ENCODE peak calls at places on chromosomes 11 and 22, in four cellular contexts. Y is K562, V is GM12878, F is HepG2. B is an unnamed sample.

GRCh38 chr11:35905901-35906661 is 37.8 kb upstream of the LDLRAD3 start:
- DNase-seq in Y (no peak), V (no peak), F (no peak), B (no peak)

GRCh38 chr11:102177974-102178631 is 67.9 kb downstream of the YAP1 start:
- DNase-seq in Y (no peak), V (no peak), F (peak), B (no peak)

GRCh38 chr11:2464451-2465165 is 19.8 kb downstream of the KCNQ1 start:
- DNase-seq in Y (no peak), V (no peak), F (no peak), B (no peak)

GRCh38 chr11:15818132-15818842 is 538.1 kb downstream of the SOX6 start:
- DNase-seq in Y (no peak), V (no peak), F (no peak), B (no peak)

GRCh38 chr11:87917111-87917510 is 258.1 kb downstream of the RAB38 start:
- DNase-seq in Y (no peak), V (no peak), F (no peak), B (no peak)

GRCh38 chr11:17683378-17684161 is 35.8 kb upstream of the MYOD1 start:
- DNase-seq in Y (no peak), V (no peak), F (peak), B (no peak)

GRCh38 chr22:38317995-38318715 is 922 bp upstream of the CSNK1E start:
- DNase-seq in Y (peak), V (no peak), F (peak), B (no peak)

GRCh38 chr11:128198206-128198605 is 389.2 kb downstream of the ETS1 start:
- DNase-seq in Y (no peak), V (no peak), F (no peak), B (no peak)

GRCh38 chr11:72326151-72326842 is 82.3 kb upstream of the PHOX2A start:
- DNase-seq in Y (peak), V (no peak), F (no peak), B (no peak)

GRCh38 chr22:50621948-50622722 is 5.8 kb downstream of the ARSA start:
- DNase-seq in Y (no peak), V (peak), F (no peak), B (no peak)

GRCh38 chr11:46361283-46362145 is 14.3 kb downstream of the DGKZ start:
- DNase-seq in Y (peak), V (peak), F (no peak), B (no peak)

GRCh38 chr11:116731821-116732739 is 40.7 kb downstream of the BUD13 start:
- DNase-seq in Y (peak), V (no peak), F (no peak), B (peak)

GRCh38 chr22:26671317-26672059 is 14.1 kb downstream of the MIAT start:
- DNase-seq in Y (no peak), V (peak), F (no peak), B (no peak)

GRCh38 chr11:17988465-17988864 is 24.4 kb downstream of the SERGEF start:
- DNase-seq in Y (no peak), V (no peak), F (no peak), B (no peak)

GRCh38 chr22:38228873-38229740 is 27.3 kb downstream of the MAFF start:
- DNase-seq in Y (no peak), V (no peak), F (peak), B (no peak)

GRCh38 chr11:128593281-128593680 is 5.9 kb upstream of the ETS1 start:
- DNase-seq in Y (no peak), V (no peak), F (no peak), B (peak)

DNA sequence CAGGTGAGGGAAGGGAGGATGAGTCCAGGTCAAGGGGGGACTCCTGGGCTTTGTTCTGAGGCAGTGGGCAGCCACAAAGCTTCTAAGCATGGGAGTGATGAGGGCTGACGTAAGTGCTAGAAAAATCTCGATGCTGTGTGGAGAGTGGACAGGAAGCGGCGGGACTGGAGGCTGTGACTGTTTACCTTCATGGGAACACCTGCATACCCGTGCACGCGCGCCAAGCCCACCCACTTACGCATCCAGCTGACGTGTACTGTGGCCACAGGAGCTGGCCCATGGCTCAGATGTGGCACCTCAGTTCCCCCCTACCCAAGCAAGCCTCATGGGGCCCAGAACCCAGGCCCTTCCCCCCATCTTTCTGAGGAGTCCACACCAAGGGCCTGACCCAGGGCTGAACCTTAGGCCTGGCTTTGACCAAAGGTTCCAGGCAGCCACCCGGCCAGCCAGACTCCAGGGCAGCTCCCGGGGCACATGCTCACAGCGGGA is 14.0 kb downstream of the MYRF start:
- DNase-seq in Y (no peak), V (no peak), F (no peak), B (no peak)
- TF ChIP-seq TCF7 in Y (no peak), V (no peak), F (no peak), B (no peak)

GRCh38 chr11:134666273-134667174 is 254.5 kb upstream of the B3GAT1 start:
- DNase-seq in Y (no peak), V (no peak), F (no peak), B (no peak)
- TF ChIP-seq ESRRA in Y (no peak), V (no peak), F (no peak), B (no peak)

DNA sequence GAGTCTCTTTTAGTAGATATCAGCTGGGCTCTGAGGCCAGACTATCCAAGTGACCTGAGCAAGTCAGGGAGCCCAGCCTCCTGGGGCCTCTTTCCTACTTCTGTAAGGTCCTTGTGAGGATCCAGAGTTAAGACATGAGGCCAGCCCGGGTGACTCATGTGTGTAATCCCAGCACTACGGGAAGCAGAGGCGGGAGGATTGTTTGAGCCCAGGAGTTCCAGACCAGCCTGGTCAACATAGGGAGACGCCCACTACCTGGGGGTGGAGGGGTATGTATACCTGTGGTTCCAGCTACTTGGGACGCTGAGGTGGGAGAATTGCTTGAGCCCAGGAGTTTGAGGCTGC is 36.9 kb upstream of the POLA2 start:
- DNase-seq in Y (peak), V (no peak), F (no peak), B (no peak)
- TF ChIP-seq TCF7 in Y (no peak), V (no peak), F (no peak), B (no peak)

GRCh38 chr11:47498149-47498548 is 49.2 kb upstream of the RAPSN start:
- DNase-seq in Y (no peak), V (no peak), F (no peak), B (no peak)

GRCh38 chr11:47499160-47499559 is 50.2 kb upstream of the RAPSN start:
- DNase-seq in Y (no peak), V (no peak), F (no peak), B (no peak)

GRCh38 chr11:47498584-47499152 is 49.7 kb upstream of the RAPSN start:
- DNase-seq in Y (no peak), V (no peak), F (no peak), B (no peak)

GRCh38 chr11:47500121-47500520 is 51.2 kb upstream of the RAPSN start:
- DNase-seq in Y (no peak), V (no peak), F (no peak), B (no peak)

GRCh38 chr11:47499614-47500013 is 50.7 kb upstream of the RAPSN start:
- DNase-seq in Y (no peak), V (no peak), F (no peak), B (no peak)
- TF ChIP-seq ESRRA in Y (no peak), V (no peak), F (no peak), B (no peak)